ENCODE peak calls at places on chromosomes 5 and 9, in four cellular contexts. H is GM12878, D is SK-N-SH, V is K562. C is an unnamed sample.

GRCh38 chr9:20512636-20513035 is 109.7 kb downstream of the MLLT3 start:
- DNase-seq in V (no peak), H (no peak), D (no peak), C (no peak)

GRCh38 chr5:1246711-1247431 is 21.7 kb downstream of the SLC6A18 start:
- DNase-seq in H (no peak), V (peak), D (peak), C (no peak)

GRCh38 chr5:6540111-6540830 is 91.6 kb downstream of the UBE2QL1 start:
- DNase-seq in V (no peak), D (no peak), H (no peak), C (no peak)

GRCh38 chr5:164708831-164709230 is 1203.4 kb downstream of the MAT2B start:
- DNase-seq in V (no peak), H (no peak), D (no peak), C (no peak)

GRCh38 chr9:129451089-129451656 is 169.7 kb downstream of the C9orf50 start:
- DNase-seq in V (no peak), H (no peak), D (no peak), C (no peak)

GRCh38 chr5:2163940-2164490 is 281.3 kb upstream of the IRX4 start:
- DNase-seq in V (no peak), D (no peak), H (no peak), C (no peak)

GRCh38 chr5:15261279-15261668 is 238.7 kb upstream of the FBXL7 start:
- DNase-seq in H (no peak), D (no peak), V (no peak), C (no peak)

GRCh38 chr5:38465702-38466443 is 90.6 kb downstream of the LIFR start:
- DNase-seq in H (no peak), V (no peak), D (no peak), C (no peak)

GRCh38 chr9:21817176-21817575 is 14.7 kb downstream of the MTAP start:
- DNase-seq in D (no peak), V (no peak), H (no peak), C (no peak)

GRCh38 chr5:143355710-143356109 is 47.8 kb downstream of the NR3C1 start:
- DNase-seq in V (peak), D (peak), H (no peak), C (no peak)

GRCh38 chr9:116475201-116475600 is 211.9 kb upstream of the TRIM32 start:
- DNase-seq in V (no peak), D (no peak), H (no peak), C (no peak)

GRCh38 chr5:151115272-151115905 is 34.6 kb upstream of the TNIP1 start:
- DNase-seq in D (peak), H (no peak), V (peak), C (peak)

GRCh38 chr5:54904425-54904824 is 81.0 kb downstream of the ESM1 start:
- DNase-seq in H (no peak), D (no peak), V (peak), C (no peak)

DNA sequence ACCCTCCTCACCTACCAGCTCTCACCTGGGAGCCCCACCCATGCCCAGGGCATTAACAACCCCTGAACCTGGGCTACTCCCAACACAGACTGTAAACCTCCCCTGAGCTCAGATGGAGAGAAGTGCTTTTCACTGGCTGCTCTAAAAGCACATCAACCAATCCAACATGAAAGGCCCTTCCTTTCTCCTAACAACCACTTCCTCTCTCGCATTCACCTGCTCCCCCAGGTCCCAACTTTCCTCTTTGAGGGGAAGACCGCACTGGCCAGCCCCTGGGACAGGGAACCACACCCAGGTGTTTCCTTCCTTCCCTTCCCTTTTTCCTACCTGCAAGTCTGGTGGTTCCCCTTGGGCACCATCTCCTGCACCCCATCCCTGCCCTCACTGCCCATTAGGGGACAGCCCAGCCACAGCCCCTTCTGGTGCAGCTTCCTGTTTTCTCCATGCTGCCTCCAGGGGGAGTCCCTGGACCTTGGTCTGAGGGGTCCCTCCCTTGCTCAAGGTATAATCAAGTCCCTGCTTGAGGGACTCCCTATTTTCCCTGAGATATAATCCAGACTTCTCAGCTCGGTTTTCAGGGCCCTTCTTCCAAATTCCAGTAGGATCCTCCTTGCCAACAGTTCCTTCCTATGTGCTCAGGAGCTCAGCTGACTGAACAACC is 30.5 kb upstream of the DAB2IP start:
- DNase-seq in D (peak), H (no peak), V (peak), C (peak)
- TF ChIP-seq TAF1 in D (no peak), H (no peak), V (no peak), C (no peak)

GRCh38 chr5:142324377-142324870 is 397 bp downstream of the SPRY4 start:
- DNase-seq in H (no peak), V (peak), D (peak), C (peak)

GRCh38 chr5:142327111-142327842 is 2.5 kb upstream of the SPRY4 start:
- DNase-seq in D (no peak), V (no peak), H (no peak), C (no peak)

GRCh38 chr5:142326480-142326938 is 1.7 kb upstream of the SPRY4 start:
- DNase-seq in V (peak), D (no peak), H (no peak), C (no peak)

GRCh38 chr5:142324871-142325676 is at the start of gene SPRY4:
- DNase-seq in V (peak), D (peak), H (peak), C (peak)

DNA sequence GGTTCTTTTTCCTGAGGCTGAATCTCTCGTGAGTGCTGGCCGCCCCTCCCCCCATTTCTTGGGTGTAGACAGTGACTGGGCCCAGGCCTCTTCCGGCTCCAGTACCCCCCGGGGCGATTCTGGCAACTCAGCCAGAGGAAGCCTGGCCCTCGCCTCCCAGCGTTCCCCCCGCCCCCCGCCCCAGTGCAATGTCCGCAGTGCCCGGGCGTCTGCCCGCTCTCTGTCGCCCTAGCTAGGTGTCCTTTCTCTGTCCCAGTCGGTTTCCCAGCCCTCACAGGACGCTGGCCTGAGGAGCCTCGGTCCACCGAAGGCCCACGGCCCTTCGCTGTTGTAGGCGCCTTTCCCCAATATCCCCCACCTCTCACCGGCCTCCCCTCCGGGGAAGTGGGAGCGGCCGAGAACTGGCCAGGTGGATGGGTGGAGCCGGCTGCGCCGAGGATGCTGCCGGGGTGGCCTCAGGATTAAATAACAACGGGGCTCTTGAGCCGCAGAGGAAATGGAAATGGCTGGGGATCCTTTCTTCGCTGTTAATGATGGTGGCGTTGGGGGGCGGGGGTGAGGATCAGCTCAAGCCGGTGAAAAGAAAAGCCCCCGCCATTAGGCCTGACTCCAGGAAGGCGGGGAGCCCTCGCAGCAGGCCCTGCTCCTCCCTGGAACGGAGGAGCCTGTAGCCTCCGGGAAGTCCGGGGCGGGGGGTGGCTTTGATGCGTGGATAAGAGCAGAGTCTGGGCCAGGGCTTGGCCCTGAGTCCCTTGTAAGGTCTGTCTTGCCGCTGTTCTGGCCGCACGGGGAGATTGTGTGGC is 1.1 kb upstream of the SPRY4 start:
- DNase-seq in D (peak), V (peak), H (no peak), C (peak)
- TF ChIP-seq TAF1 in D (peak), V (peak), H (no peak), C (no peak)

GRCh38 chr5:170747357-170747756 is 36.2 kb upstream of the GABRP start:
- DNase-seq in D (peak), V (no peak), H (no peak), C (no peak)
- TF ChIP-seq TAF1 in D (no peak), V (no peak), H (no peak), C (no peak)

DNA sequence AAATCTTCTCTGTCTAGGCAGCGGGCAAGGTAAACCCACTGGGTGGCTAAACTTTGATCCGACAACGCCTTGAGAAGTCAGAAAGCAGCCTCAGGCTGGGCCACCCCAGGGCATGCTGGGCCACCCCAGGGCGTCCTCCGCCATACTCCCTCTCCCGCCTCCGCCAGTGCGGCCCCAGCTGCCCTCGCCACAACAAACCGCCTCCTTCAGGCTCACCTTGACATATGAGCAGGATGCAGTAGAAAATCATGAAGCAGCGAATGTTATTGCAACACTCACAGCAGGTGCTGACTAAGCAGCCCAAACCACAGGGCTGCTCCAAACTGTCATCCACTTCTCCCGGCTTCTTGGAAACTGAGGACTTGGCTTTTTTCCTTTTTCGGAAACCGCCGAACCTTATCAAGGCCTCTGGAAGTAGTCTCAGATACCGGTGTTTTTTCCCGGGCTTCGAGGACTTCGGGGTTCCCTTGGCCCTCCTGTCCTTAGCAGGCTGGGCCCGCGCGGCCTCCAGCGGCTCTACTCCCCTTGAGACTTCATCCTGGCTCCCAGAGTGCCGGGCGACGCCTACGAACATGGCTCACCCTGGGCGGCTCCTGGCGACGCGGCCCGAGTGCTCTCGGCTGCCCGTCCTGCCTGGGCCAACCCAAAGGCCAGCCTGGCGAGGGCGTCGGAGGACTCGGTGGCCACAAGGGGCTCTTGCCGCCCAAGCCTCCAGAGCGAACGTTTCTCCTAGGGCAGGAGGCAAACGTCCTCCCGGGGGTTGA is at the start of gene SLCO6A1:
- DNase-seq in V (no peak), H (no peak), D (no peak), C (no peak)
- TF ChIP-seq TAF1 in V (no peak), H (no peak), D (no peak), C (no peak)

DNA sequence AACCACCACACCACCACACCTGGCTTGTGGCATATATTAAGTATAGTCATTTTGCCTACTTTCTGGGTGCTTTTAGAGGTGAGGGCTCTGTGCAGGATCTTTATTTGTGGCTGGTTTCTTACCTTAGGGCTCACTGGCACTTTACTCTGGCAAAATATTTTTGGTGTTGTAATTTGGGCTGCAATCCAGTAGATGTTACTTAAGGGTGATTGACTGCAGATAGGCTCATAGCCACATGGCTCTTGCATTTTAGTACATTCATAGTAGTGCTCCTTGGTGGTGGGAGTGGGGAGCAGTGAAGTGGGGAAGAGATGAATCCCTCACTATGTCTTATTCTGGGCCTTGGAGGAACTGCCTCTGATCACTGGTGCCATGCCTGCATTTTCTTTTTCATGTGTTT is 376.1 kb upstream of the GRIN3A start:
- DNase-seq in D (no peak), H (no peak), V (no peak), C (no peak)
- TF ChIP-seq TAF1 in D (no peak), H (no peak), V (no peak), C (no peak)

GRCh38 chr5:110333384-110333783 is 393.1 kb downstream of the TMEM232 start:
- DNase-seq in D (no peak), H (no peak), V (no peak), C (no peak)

GRCh38 chr5:110329955-110330354 is 396.5 kb downstream of the TMEM232 start:
- DNase-seq in V (no peak), D (no peak), H (no peak), C (no peak)

GRCh38 chr5:110339399-110339798 is 387.1 kb downstream of the TMEM232 start:
- DNase-seq in H (no peak), D (no peak), V (no peak), C (no peak)

GRCh38 chr5:110338336-110339083 is 388.0 kb downstream of the TMEM232 start:
- DNase-seq in H (no peak), D (no peak), V (no peak), C (no peak)

DNA sequence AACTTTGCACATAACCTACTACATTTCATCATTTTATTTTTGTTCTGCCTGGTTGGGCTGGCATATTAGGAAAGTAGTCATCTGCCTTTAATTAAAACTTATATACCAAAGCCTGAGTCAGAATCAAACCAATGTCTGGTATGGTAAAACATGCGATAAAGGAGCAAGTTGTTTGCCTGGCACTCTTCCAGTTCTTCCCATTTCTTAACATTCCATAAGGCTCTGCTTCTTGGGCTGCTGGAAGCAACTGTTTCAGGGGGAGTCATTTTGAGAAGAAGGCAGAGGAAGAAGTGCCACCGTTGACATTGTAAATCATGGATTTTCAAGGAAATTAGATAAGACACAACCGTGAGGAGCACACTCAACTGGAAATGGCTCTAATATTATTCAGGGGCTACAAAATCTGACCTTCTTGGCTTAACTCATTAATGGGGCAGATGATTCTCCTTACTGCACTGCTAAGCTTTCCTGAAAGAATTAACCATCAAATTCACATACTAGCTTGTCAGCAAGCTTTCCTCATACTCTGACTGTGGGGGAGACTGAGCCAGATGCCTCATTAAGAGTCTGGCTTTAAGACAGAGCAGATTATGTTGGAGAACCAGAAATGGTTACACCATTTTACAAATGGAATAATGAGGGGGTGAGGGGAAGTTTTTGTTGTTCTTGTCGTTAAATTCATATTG is 391.0 kb downstream of the TMEM232 start:
- DNase-seq in H (no peak), V (no peak), D (no peak), C (no peak)
- TF ChIP-seq TAF1 in H (no peak), V (no peak), D (no peak), C (no peak)

GRCh38 chr9:2729003-2729402 is 11.7 kb downstream of the KCNV2 start:
- DNase-seq in H (no peak), V (no peak), D (no peak), C (no peak)

GRCh38 chr9:2725126-2725525 is 7.8 kb downstream of the KCNV2 start:
- DNase-seq in V (no peak), D (no peak), H (no peak), C (no peak)

GRCh38 chr9:2727966-2728613 is 10.8 kb downstream of the KCNV2 start:
- DNase-seq in H (peak), D (peak), V (peak), C (no peak)

GRCh38 chr9:2725929-2726328 is 8.6 kb downstream of the KCNV2 start:
- DNase-seq in V (no peak), H (no peak), D (no peak), C (no peak)

DNA sequence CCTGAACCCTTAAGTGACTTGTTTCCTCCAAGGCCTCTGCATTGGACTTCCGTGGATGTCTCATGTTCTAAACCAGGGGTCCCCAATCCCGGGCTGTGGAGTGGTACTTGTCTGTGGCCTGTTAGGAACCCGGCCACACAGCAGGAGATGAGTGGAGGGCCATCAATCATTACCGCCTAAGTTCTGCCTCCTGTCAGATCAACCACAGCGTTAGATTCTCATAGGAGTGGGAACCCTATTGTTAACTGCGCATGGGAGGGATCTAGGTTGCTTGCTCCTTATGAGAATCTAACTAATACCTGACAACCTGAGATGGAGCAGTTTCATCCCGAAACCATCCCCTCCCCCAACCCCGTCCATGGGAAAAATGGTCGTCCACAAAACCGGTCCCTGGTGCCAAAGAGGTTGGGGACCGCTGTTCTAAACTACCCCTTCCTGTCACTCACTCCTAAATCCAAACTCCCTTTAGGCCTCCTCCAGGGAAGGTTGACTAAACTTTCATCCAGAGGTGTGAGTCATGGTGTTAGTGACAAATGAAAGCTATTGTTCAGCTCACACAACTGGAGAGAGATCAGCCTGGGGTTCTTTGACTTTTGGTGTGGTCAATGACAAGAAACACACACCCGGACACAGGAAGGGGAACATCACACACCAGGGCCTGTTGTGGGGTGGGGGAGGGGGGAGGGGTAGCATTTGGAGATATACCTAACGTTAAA is 9.5 kb downstream of the KCNV2 start:
- DNase-seq in D (no peak), H (no peak), V (no peak), C (no peak)
- TF ChIP-seq TAF1 in D (no peak), H (no peak), V (no peak), C (no peak)

GRCh38 chr9:104090578-104090977 is 3.5 kb upstream of the SMC2 start:
- DNase-seq in V (no peak), H (no peak), D (no peak), C (no peak)

GRCh38 chr9:104092192-104092591 is 1.9 kb upstream of the SMC2 start:
- DNase-seq in H (no peak), D (no peak), V (no peak), C (no peak)

GRCh38 chr9:104091028-104091590 is 3.0 kb upstream of the SMC2 start:
- DNase-seq in D (no peak), H (no peak), V (no peak), C (no peak)

GRCh38 chr9:104093162-104093561 is 947 bp upstream of the SMC2 start:
- DNase-seq in V (no peak), D (peak), H (no peak), C (no peak)

GRCh38 chr9:104091708-104092107 is 2.4 kb upstream of the SMC2 start:
- DNase-seq in V (no peak), D (no peak), H (no peak), C (no peak)
- TF ChIP-seq TAF1 in V (no peak), D (no peak), H (no peak), C (no peak)

DNA sequence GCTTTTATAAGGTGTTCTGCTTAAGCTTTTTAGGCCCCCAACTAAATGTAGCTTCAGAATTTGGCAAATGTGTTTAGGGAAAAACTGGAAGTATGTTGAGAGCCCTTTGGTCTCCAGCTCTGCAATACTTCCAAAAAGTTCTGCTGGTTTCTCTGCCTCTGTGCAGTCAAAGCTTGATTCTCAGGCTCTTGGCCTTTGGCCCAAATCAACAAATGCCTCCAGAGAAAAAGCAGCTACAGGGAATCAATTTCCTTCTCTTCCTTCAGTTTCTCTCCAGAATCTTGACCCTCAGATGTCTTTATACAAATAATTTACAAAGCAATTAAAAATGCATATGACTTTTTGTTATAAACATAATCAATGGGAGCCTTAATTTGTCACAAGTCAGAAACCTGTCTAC is 235.7 kb downstream of the COMMD10 start:
- DNase-seq in H (no peak), V (no peak), D (no peak), C (no peak)
- TF ChIP-seq TAF1 in H (no peak), V (no peak), D (no peak), C (no peak)

GRCh38 chr5:90386099-90386710 is 23.4 kb downstream of the CETN3 start:
- DNase-seq in D (peak), V (no peak), H (no peak), C (no peak)
- TF ChIP-seq TAF1 in D (no peak), V (no peak), H (no peak), C (no peak)

C was measured in GM12891.